ENCODE peak calls at places on chromosome 20, in five cellular contexts. E, L, I, S and R are unnamed samples.

GRCh38 chr20:19506021-19506420 is 252.0 kb upstream of the RIN2 start:
- DNase-seq in E (no peak), L (no peak), I (no peak), S (no peak), R (no peak)

GRCh38 chr20:431012-431904 is 23.2 kb downstream of the RBCK1 start:
- DNase-seq in E (peak), L (peak), I (peak), S (peak), R (peak)

GRCh38 chr20:49759266-49759950 is 45.7 kb upstream of the B4GALT5 start:
- DNase-seq in E (no peak), L (no peak), I (no peak), S (no peak), R (no peak)

GRCh38 chr20:2358006-2358405 is 22.7 kb upstream of the TGM6 start:
- DNase-seq in E (no peak), L (no peak), I (no peak), S (no peak), R (no peak)

GRCh38 chr20:35871311-35871771 is 83.0 kb downstream of the SCAND1 start:
- DNase-seq in E (no peak), L (peak), I (no peak), S (peak), R (no peak)

GRCh38 chr20:59560588-59561227 is 43.6 kb upstream of the PHACTR3 start:
- DNase-seq in E (peak), L (peak), I (peak), S (peak), R (peak)

GRCh38 chr20:50215917-50216316 is 25.3 kb downstream of the CEBPB start:
- DNase-seq in E (no peak), L (no peak), I (no peak), S (no peak), R (no peak)

GRCh38 chr20:46207783-46208182 is 89.7 kb downstream of the CD40 start:
- DNase-seq in E (no peak), L (no peak), I (no peak), S (no peak), R (no peak)

GRCh38 chr20:45878076-45878731 is 2.8 kb upstream of the ZSWIM1 start:
- DNase-seq in E (no peak), L (no peak), I (no peak), S (peak), R (no peak)

GRCh38 chr20:6709865-6710595 is 57.5 kb upstream of the BMP2 start:
- DNase-seq in E (no peak), L (peak), I (peak), S (no peak), R (no peak)

GRCh38 chr20:48897298-48898044 is 24.0 kb upstream of the ARFGEF2 start:
- DNase-seq in E (peak), L (peak), I (no peak), S (no peak), R (peak)

GRCh38 chr20:56360133-56360898 is 1.5 kb downstream of the FAM210B start:
- DNase-seq in E (no peak), L (no peak), I (peak), S (peak), R (no peak)

GRCh38 chr20:61850926-61851900 is 214.5 kb downstream of the TAF4 start:
- DNase-seq in E (no peak), L (peak), I (no peak), S (no peak), R (no peak)

GRCh38 chr20:37347347-37347823 is 1.4 kb downstream of the SRC start:
- DNase-seq in E (no peak), L (no peak), I (no peak), S (no peak), R (no peak)

GRCh38 chr20:48777005-48777404 is 50.8 kb downstream of the PREX1 start:
- DNase-seq in E (no peak), L (no peak), I (no peak), S (no peak), R (no peak)

GRCh38 chr20:24747015-24747712 is 201.9 kb upstream of the CST7 start:
- DNase-seq in E (no peak), L (no peak), I (no peak), S (no peak), R (no peak)

GRCh38 chr20:62308102-62308822 is 5.5 kb downstream of the ADRM1 start:
- DNase-seq in E (no peak), L (no peak), I (no peak), S (no peak), R (no peak)

GRCh38 chr20:44052166-44052565 is 134.8 kb downstream of the JPH2 start:
- DNase-seq in E (no peak), L (no peak), I (no peak), S (no peak), R (no peak)

GRCh38 chr20:38304845-38305447 is 990 bp downstream of the BPI start:
- DNase-seq in E (peak), L (peak), I (peak), S (peak), R (peak)

GRCh38 chr20:3011752-3012151 is 31.7 kb upstream of the GNRH2 start:
- DNase-seq in E (no peak), L (no peak), I (no peak), S (no peak), R (no peak)

GRCh38 chr20:59736366-59736765 is 132.0 kb downstream of the PHACTR3 start:
- DNase-seq in E (no peak), L (no peak), I (no peak), S (no peak), R (no peak)

GRCh38 chr20:14948416-14948815 is 611.0 kb upstream of the FLRT3 start:
- DNase-seq in E (no peak), L (no peak), I (peak), S (no peak), R (no peak)

GRCh38 chr20:50415031-50415515 is 95.1 kb upstream of the PTPN1 start:
- DNase-seq in E (no peak), L (no peak), I (no peak), S (no peak), R (peak)

GRCh38 chr20:4082406-4083102 is 67.2 kb upstream of the RNF24 start:
- DNase-seq in E (no peak), L (peak), I (peak), S (peak), R (no peak)

GRCh38 chr20:4041748-4042411 is 26.5 kb upstream of the RNF24 start:
- DNase-seq in E (peak), L (peak), I (no peak), S (peak), R (peak)

GRCh38 chr20:17896771-17897369 is 71.7 kb downstream of the SNX5 start:
- DNase-seq in E (no peak), L (no peak), I (peak), S (peak), R (no peak)

GRCh38 chr20:44809380-44810060 is 826 bp downstream of the RIMS4 start:
- DNase-seq in E (no peak), L (no peak), I (no peak), S (no peak), R (no peak)

GRCh38 chr20:19631410-19631809 is 126.6 kb upstream of the RIN2 start:
- DNase-seq in E (no peak), L (no peak), I (no peak), S (peak), R (no peak)

GRCh38 chr20:24866008-24866407 is 83.1 kb upstream of the CST7 start:
- DNase-seq in E (no peak), L (no peak), I (no peak), S (no peak), R (no peak)

GRCh38 chr20:13831476-13831875 is 46.6 kb downstream of the NDUFAF5 start:
- DNase-seq in E (no peak), L (no peak), I (no peak), S (no peak), R (no peak)
- TF ChIP-seq CEBPB in E (no peak), L (no peak), I (no peak), S (no peak), R (no peak)

GRCh38 chr20:41138527-41139226 is 1.3 kb downstream of the PLCG1 start:
- DNase-seq in E (no peak), L (peak), I (peak), S (no peak), R (no peak)
- TF ChIP-seq CEBPB in E (no peak), L (no peak), I (no peak), S (no peak), R (no peak)

GRCh38 chr20:31572042-31572700 is 32.9 kb upstream of the ID1 start:
- DNase-seq in E (no peak), L (no peak), I (no peak), S (no peak), R (no peak)
- TF ChIP-seq CEBPB in E (no peak), L (no peak), I (no peak), S (no peak), R (no peak)

DNA sequence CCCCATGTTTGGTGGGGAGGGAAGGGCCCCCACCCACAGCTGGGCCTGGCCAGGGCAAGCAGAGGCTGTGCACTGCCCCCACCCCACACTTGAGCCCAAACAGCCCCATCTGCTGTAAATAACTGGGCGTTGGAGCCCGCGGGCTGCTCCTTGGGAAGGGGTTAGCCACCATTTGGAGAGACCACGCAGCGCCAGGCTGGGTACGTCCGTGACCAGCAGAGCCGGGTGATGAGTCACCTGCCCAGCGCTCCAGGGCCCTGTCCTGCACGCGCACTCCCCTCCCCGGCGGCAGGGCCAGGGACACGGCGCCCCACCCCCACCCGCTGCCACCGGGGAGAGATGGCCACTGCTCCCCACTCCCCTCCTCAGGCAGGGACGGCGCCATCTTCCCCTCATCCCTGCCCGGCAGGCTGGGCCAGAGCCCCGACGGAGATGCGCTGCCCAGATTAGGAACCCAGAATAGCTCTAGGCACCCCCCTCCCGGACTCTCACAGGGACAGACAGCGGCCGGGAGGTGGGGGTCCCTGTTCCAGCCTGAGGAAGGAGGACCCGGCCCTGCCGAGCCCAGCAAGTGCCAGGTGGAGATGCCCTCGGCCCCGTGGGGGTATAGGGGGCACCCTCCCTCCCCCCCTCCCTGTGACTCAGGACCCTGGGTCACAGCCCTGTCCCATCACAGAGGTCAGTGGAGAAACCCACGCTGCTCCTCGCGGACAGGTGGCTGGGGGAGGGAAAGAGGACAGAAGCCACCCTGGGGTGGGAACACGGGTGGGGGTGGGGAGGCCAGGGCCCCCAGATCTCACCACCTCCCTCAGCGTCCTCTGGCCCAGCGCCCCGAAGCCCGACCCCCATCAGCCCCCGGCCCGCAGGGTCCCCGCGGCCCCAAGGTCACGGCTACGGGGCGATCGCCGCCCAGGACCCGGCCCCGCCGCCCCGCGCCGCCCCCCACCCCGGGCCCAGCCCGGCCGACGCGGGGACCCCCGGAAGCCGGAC is 642 bp downstream of the EEF1A2 start:
- DNase-seq in E (peak), L (peak), I (no peak), S (peak), R (no peak)
- TF ChIP-seq CEBPB in E (no peak), L (no peak), I (no peak), S (no peak), R (no peak)

DNA sequence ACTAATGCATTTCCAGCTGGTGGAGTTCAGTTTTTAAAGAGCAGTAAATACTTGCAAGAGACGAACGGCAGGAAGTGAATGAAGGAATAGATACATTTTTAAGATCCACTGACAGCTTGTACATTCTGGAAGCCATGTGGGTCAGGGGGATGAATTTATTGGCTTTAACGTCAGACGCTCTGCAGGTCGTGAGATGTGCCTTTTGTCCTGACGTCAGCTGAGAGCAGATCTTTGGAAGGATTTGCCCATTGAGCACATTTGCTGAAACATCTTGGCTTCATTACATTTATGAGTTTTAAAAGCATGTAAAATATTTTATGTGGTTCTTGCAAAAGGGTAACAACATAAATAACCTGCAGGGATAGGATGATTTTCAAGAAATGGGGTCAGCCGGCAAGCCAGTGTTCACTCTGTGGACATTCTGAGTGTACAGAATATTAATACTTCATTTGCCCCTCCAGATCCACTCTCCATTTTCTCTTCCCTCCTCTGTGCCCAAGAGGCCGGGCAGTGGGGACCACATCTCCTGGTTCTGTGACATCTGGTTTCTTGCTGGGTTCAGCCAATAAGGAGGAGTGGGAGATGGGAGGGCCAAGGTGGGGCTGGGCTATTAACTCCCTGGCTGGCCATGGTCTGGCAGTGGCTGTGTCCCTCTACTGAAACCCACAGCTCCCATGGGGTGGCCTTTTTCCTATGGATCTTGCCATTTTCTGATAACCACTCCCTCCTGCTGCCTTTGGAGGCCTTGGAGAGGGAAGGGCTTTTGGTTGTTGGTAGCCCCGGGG is 29.8 kb upstream of the SALL4 start:
- DNase-seq in E (no peak), L (peak), I (no peak), S (no peak), R (no peak)
- TF ChIP-seq CEBPB in E (no peak), L (no peak), I (no peak), S (no peak), R (no peak)